ENCODE peak calls at places on chromosome 19, in five cellular contexts. W is activated CD4-positive, alpha-beta T cell treated with anti-CD3 and anti-CD28 coated beads for 36 hours; R is mesenteric fat pad; H is stimulated activated CD4-positive, alpha-beta T cell treated with anti-CD3 and anti-CD28 coated beads, Interleukin-1b, Interleukin-23, amount 100 ng/mL, for 1 hour; Y is mesendoderm. J is an unnamed sample.

GRCh38 chr19:20254151-20254550 is 87.1 kb downstream of the ZNF486 start:
- DNase-seq in R (no peak), Y (no peak), H (no peak), W (no peak), J (no peak)

GRCh38 chr19:4911786-4912672 is 2.7 kb downstream of the UHRF1 start:
- DNase-seq in R (no peak), H (no peak), Y (peak), W (peak), J (peak)

GRCh38 chr19:2779121-2779740 is 3.8 kb downstream of the SGTA start:
- DNase-seq in Y (no peak), R (no peak), H (no peak), W (no peak), J (no peak)

GRCh38 chr19:36973021-36973843 is 57.1 kb downstream of the ZNF568 start:
- DNase-seq in H (peak), R (peak), W (peak), Y (peak), J (peak)

GRCh38 chr19:54160182-54160811 is 776 bp upstream of the LENG1 start:
- DNase-seq in W (peak), Y (peak), R (no peak), H (no peak), J (no peak)

GRCh38 chr19:1247747-1248453 is 483 bp upstream of the MIDN start:
- DNase-seq in W (peak), R (peak), H (no peak), Y (peak), J (peak)

GRCh38 chr19:1289395-1290244 is 3.9 kb downstream of the EFNA2 start:
- DNase-seq in Y (no peak), R (no peak), W (peak), H (no peak), J (no peak)

GRCh38 chr19:50705422-50706019 is 14.1 kb downstream of the SHANK1 start:
- DNase-seq in W (peak), R (no peak), Y (peak), H (no peak), J (no peak)

GRCh38 chr19:3606690-3607289 is at the start of gene TBXA2R:
- DNase-seq in Y (peak), W (peak), H (no peak), R (no peak), J (peak)

GRCh38 chr19:17385878-17386611 is 8.0 kb downstream of the CCDC194 start:
- DNase-seq in W (peak), R (no peak), Y (peak), H (no peak), J (peak)

GRCh38 chr19:3389876-3390361 is 23.5 kb downstream of the NFIC start:
- DNase-seq in W (no peak), H (no peak), Y (peak), R (no peak), J (no peak)

GRCh38 chr19:12665281-12665573 is 1.3 kb downstream of the MAN2B1 start:
- DNase-seq in W (peak), Y (no peak), R (no peak), H (no peak), J (no peak)

GRCh38 chr19:2041686-2042484 is 9.2 kb downstream of the MKNK2 start:
- DNase-seq in W (peak), H (peak), Y (peak), R (peak), J (peak)

GRCh38 chr19:6056282-6056741 is 54.0 kb downstream of the RFX2 start:
- DNase-seq in Y (no peak), R (no peak), H (no peak), W (no peak), J (no peak)

GRCh38 chr19:16535381-16535780 is 6.9 kb downstream of the CHERP start:
- DNase-seq in H (no peak), W (no peak), R (no peak), Y (no peak), J (no peak)

GRCh38 chr19:10079031-10079453 is 7.1 kb upstream of the SHFL start:
- DNase-seq in W (no peak), Y (no peak), H (no peak), R (no peak), J (no peak)

GRCh38 chr19:39423258-39424086 is 11.0 kb downstream of the PLEKHG2 start:
- DNase-seq in R (no peak), W (no peak), Y (no peak), H (no peak), J (no peak)

GRCh38 chr19:55670280-55671053 is 4.6 kb upstream of the EPN1 start:
- DNase-seq in R (no peak), W (peak), Y (no peak), H (no peak), J (no peak)

GRCh38 chr19:45800009-45800553 is 7.4 kb upstream of the DMWD start:
- DNase-seq in H (no peak), R (no peak), Y (peak), W (no peak), J (no peak)

GRCh38 chr19:48779636-48780035 is 24.3 kb downstream of the FGF21 start:
- DNase-seq in Y (no peak), R (no peak), W (no peak), H (no peak), J (no peak)

GRCh38 chr19:47730910-47731309 is 14.4 kb upstream of the NOP53 start:
- DNase-seq in R (no peak), Y (no peak), H (no peak), W (no peak), J (no peak)

GRCh38 chr19:40314646-40315045 is 29.5 kb upstream of the AKT2 start:
- DNase-seq in Y (no peak), H (no peak), R (no peak), W (no peak), J (no peak)

GRCh38 chr19:31543456-31543855 is 194.2 kb upstream of the TSHZ3 start:
- DNase-seq in R (no peak), H (no peak), Y (no peak), W (no peak), J (no peak)

GRCh38 chr19:16328824-16329482 is 4.3 kb downstream of the KLF2 start:
- DNase-seq in W (peak), H (no peak), Y (no peak), R (no peak), J (peak)

J was measured in activated naive CD4-positive, alpha-beta T cell.